ENCODE peak calls at places on chromosomes 5 and 9, in seven cellular contexts. R, S, T, W, V, U and D are unnamed samples.

GRCh38 chr5:38463634-38464521 is 92.6 kb downstream of the LIFR start:
- DNase-seq in S (peak), W (peak), U (peak), T (peak), R (no peak), V (no peak), D (no peak)

GRCh38 chr9:22216730-22217160 is 207.6 kb upstream of the CDKN2B start:
- DNase-seq in T (no peak), U (no peak), S (peak), R (no peak), V (no peak), W (peak), D (no peak)

GRCh38 chr5:148147415-148147814 is 20.9 kb upstream of the SPINK14 start:
- DNase-seq in R (no peak), V (no peak), S (peak), T (peak), U (no peak), W (no peak), D (no peak)

GRCh38 chr9:26579047-26579446 is 313.6 kb downstream of the CAAP1 start:
- DNase-seq in U (peak), W (no peak), T (no peak), R (peak), V (no peak), S (no peak), D (no peak)

GRCh38 chr5:138944527-138945322 is 69.6 kb upstream of the LRRTM2 start:
- DNase-seq in V (no peak), R (no peak), T (no peak), U (no peak), W (no peak), S (no peak), D (no peak)

GRCh38 chr9:13651969-13652663 is 372.6 kb upstream of the MPDZ start:
- DNase-seq in W (no peak), V (no peak), S (no peak), U (no peak), T (no peak), R (no peak), D (no peak)

GRCh38 chr9:126320158-126320922 is 6.3 kb upstream of the MVB12B start:
- DNase-seq in T (no peak), U (no peak), S (no peak), W (no peak), R (no peak), V (no peak), D (no peak)

GRCh38 chr9:135701067-135701967 is 668 bp upstream of the KCNT1 start:
- DNase-seq in V (peak), S (no peak), R (no peak), W (no peak), U (no peak), T (peak), D (no peak)

GRCh38 chr5:59506285-59506877 is 387.1 kb downstream of the PDE4D start:
- DNase-seq in V (no peak), R (peak), U (peak), T (peak), S (peak), W (no peak), D (peak)

GRCh38 chr9:114448706-114449105 is 56.6 kb downstream of the WHRN start:
- DNase-seq in W (no peak), V (no peak), T (no peak), U (no peak), R (no peak), S (peak), D (no peak)

GRCh38 chr9:131238402-131239021 is 37.8 kb downstream of the FAM78A start:
- DNase-seq in W (no peak), R (no peak), S (no peak), V (no peak), T (no peak), U (peak), D (no peak)

GRCh38 chr5:133952729-133953567 is 15.5 kb downstream of the C5orf15 start:
- DNase-seq in V (no peak), T (no peak), S (no peak), R (no peak), U (no peak), W (no peak), D (no peak)

GRCh38 chr9:127419306-127419705 is 4.9 kb upstream of the ZNF79 start:
- DNase-seq in V (no peak), W (no peak), T (no peak), U (no peak), S (no peak), R (no peak), D (no peak)
- TF ChIP-seq EZH2phosphoT487 in V (no peak), W (no peak), T (no peak), U (no peak), S (no peak), R (no peak), D (no peak)

GRCh38 chr5:103942587-103943186 is 380.1 kb upstream of the NUDT12 start:
- DNase-seq in W (no peak), S (peak), V (peak), R (no peak), T (no peak), U (peak), D (no peak)
- TF ChIP-seq CTCF in W (peak), S (peak), V (peak), R (no peak), T (peak), U (peak), D (peak)

GRCh38 chr5:142098275-142098674 is 10.3 kb upstream of the NDFIP1 start:
- DNase-seq in R (no peak), V (no peak), S (no peak), W (no peak), U (no peak), T (no peak), D (no peak)
- H3K27ac ChIP-seq in R (peak), V (no peak), S (no peak), W (no peak), U (no peak), T (no peak), D (no peak)

GRCh38 chr5:53262348-53262970 is 152.9 kb upstream of the MOCS2 start:
- DNase-seq in W (peak), U (no peak), S (peak), R (peak), T (peak), V (peak), D (no peak)
- TF ChIP-seq EZH2phosphoT487 in W (no peak), U (no peak), S (no peak), R (no peak), T (no peak), V (no peak), D (no peak)

GRCh38 chr9:15328946-15329345 is 21.9 kb upstream of the TTC39B start:
- DNase-seq in V (no peak), T (no peak), W (no peak), S (no peak), R (no peak), U (no peak), D (no peak)

GRCh38 chr9:15329539-15330109 is 22.6 kb upstream of the TTC39B start:
- DNase-seq in U (no peak), S (no peak), V (no peak), R (no peak), T (no peak), W (no peak), D (no peak)

GRCh38 chr9:15333376-15333881 is 26.4 kb upstream of the TTC39B start:
- DNase-seq in U (no peak), W (no peak), V (no peak), S (no peak), T (peak), R (no peak), D (no peak)

DNA sequence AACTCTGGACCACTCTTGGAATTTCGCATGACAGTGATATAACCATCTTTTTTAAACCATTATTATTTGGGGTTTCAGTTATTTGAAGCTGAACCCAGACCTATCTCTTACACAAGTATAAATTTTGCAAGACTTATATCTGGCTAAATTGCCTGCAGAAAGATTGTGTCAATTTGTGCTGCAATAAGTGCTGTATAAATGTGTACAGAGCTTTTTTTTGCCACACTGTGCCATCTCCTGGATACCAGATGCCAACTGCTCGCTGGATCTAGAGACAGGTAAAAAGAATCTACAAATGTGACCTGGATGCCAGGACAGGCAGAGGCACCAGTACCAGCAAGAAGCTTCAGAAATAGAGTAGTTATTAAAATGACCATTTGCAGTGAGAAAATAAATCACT is 25.9 kb upstream of the TTC39B start:
- DNase-seq in U (no peak), T (no peak), V (no peak), S (no peak), W (no peak), R (no peak), D (no peak)
- TF ChIP-seq CTCF in U (no peak), T (no peak), V (no peak), S (no peak), W (no peak), R (no peak), D (no peak)

DNA sequence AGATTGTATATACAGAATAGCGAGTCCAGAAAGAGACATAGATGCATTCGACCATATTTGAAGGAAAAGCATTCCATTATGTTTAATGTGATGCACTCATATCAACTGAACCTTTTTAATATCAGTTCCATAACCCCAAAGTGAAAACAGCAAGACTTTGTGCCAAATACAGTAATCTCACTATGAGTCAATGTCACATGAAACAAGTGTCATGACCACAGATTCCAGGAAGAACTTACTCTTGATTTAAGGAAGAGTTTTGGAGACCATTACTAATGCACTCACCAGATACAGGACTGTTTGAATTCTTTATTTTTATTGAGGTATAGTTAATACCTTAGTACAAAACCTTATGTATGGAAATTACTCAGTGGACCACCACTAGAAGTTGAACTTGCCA is 220.5 kb downstream of the SH3GL2 start:
- DNase-seq in R (no peak), U (no peak), T (no peak), S (peak), W (no peak), V (no peak), D (no peak)
- H3K27ac ChIP-seq in R (no peak), U (no peak), T (no peak), S (no peak), W (no peak), V (no peak), D (no peak)

DNA sequence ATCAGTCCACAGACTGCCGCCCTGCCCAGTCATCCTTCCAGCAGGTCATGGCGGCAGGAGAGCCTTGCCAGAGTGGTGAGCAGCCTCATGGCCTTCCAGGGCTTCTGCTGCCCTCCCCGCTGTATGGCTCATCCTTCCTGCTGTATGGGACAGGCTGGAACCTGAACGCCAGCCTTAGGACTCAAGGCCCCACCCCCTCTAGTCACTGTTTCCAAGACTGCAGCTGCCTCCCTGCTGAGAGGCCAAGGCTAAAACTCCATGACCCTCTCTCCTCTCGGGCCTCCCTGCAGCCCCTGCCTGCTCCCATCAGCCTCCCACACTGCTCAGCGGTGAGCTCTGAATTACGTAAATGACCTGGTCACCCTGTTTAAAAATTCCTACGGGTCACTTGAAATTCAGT is 227.5 kb downstream of the AGTPBP1 start:
- DNase-seq in R (peak), T (no peak), S (no peak), U (no peak), W (no peak), V (no peak), D (no peak)
- TF ChIP-seq EZH2phosphoT487 in R (no peak), T (no peak), S (no peak), U (no peak), W (no peak), V (no peak), D (no peak)

DNA sequence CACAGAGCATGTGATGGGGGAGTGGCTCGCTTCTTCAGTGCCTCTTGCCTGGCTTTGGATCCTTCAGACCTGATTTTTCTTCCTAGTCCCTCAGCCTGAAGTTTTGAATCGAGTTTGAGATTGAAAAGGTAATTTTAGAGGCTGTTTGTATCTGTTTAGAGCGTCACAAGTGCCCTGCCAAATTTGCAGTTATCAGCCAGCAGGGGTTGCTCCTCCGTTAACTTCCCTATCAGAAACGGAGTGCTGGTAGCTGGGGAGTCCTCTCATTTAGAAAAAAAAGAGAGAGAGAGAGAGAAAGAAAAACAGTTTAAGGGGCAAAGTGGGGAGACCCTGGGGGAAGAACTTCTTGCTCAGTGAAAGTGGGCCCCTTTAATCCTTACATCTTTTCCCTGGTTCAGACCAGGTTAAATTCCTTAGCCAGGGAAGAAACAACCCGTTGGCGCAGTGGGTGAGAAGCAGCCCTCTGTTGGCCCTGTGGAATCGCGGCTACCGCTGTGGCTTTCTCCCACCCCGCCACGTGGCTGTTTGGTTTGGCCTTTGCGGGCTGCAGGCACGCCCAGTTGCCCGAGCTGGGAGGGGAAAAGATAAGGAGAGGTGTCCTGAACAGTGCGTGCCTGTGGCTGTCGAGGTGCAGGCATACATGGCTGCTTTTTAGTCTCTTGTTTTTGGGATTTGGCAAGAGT is 576.7 kb upstream of the ACO1 start:
- DNase-seq in R (peak), U (no peak), V (no peak), W (peak), S (peak), T (no peak), D (no peak)
- TF ChIP-seq CTCF in R (peak), U (no peak), V (peak), W (peak), S (peak), T (peak), D (peak)